ENCODE peak calls at places on chromosomes 16 and 17, in seven cellular contexts. One of them, this sample, is unnamed.

GRCh38 chr16:89413811-89414585 is 76.4 kb downstream of the ANKRD11 start:
- DNase-seq in H1: no peak
- DNase-seq in SK-N-SH: no peak
- DNase-seq in K562: peak; percentile 51
- DNase-seq in Panc1: no peak
- DNase-seq in GM12878: no peak
- DNase-seq in HepG2: no peak
- DNase-seq in this sample: no peak

GRCh38 chr17:7114241-7114874 is at the start of gene ASGR2:
- DNase-seq in H1: no peak
- DNase-seq in SK-N-SH: no peak
- DNase-seq in K562: no peak
- DNase-seq in Panc1: no peak
- DNase-seq in GM12878: no peak
- DNase-seq in HepG2: peak; percentile 98
- DNase-seq in this sample: no peak

GRCh38 chr17:62805234-62805633 is 2.9 kb downstream of the MARCHF10 start:
- DNase-seq in H1: no peak
- DNase-seq in SK-N-SH: no peak
- DNase-seq in K562: no peak
- DNase-seq in Panc1: no peak
- DNase-seq in GM12878: no peak
- DNase-seq in HepG2: no peak
- DNase-seq in this sample: no peak

GRCh38 chr17:13597723-13598347 is 3.9 kb downstream of the HS3ST3A1 start:
- DNase-seq in H1: no peak
- DNase-seq in SK-N-SH: peak; percentile 54
- DNase-seq in K562: no peak
- DNase-seq in Panc1: peak; percentile 28
- DNase-seq in GM12878: no peak
- DNase-seq in HepG2: peak; percentile 45
- DNase-seq in this sample: peak; percentile 27

GRCh38 chr16:83021049-83021448 is 394.3 kb downstream of the CDH13 start:
- DNase-seq in H1: no peak
- DNase-seq in SK-N-SH: no peak
- DNase-seq in K562: no peak
- DNase-seq in Panc1: no peak
- DNase-seq in GM12878: no peak
- DNase-seq in HepG2: no peak
- DNase-seq in this sample: no peak

GRCh38 chr16:72860726-72861562 is 187.0 kb downstream of the ZFHX3 start:
- DNase-seq in H1: no peak
- DNase-seq in SK-N-SH: no peak
- DNase-seq in K562: no peak
- DNase-seq in Panc1: no peak
- DNase-seq in GM12878: no peak
- DNase-seq in HepG2: no peak
- DNase-seq in this sample: no peak

GRCh38 chr17:46811978-46812583 is 6.4 kb downstream of the WNT3 start:
- DNase-seq in H1: no peak
- DNase-seq in SK-N-SH: no peak
- DNase-seq in K562: no peak
- DNase-seq in Panc1: no peak
- DNase-seq in GM12878: no peak
- DNase-seq in HepG2: no peak
- DNase-seq in this sample: no peak

GRCh38 chr16:19330801-19331484 is 45.4 kb downstream of the CLEC19A start:
- DNase-seq in H1: no peak
- DNase-seq in SK-N-SH: no peak
- DNase-seq in K562: no peak
- DNase-seq in Panc1: no peak
- DNase-seq in GM12878: no peak
- DNase-seq in HepG2: peak; percentile 20
- DNase-seq in this sample: peak; percentile 65

GRCh38 chr17:75876190-75876937 is 2.0 kb downstream of the TRIM47 start:
- DNase-seq in H1: peak; percentile 73
- DNase-seq in SK-N-SH: peak; percentile 72
- DNase-seq in K562: no peak
- DNase-seq in Panc1: no peak
- DNase-seq in GM12878: no peak
- DNase-seq in HepG2: peak; percentile 97
- DNase-seq in this sample: peak; percentile 84

GRCh38 chr17:32112416-32112815 is 29.9 kb upstream of the RHOT1 start:
- DNase-seq in H1: peak; percentile 49
- DNase-seq in SK-N-SH: no peak
- DNase-seq in K562: peak; percentile 22
- DNase-seq in Panc1: no peak
- DNase-seq in GM12878: no peak
- DNase-seq in HepG2: no peak
- DNase-seq in this sample: no peak

GRCh38 chr16:6032438-6032837 is 934.8 kb upstream of the EEF2KMT start:
- DNase-seq in H1: no peak
- DNase-seq in SK-N-SH: no peak
- DNase-seq in K562: no peak
- DNase-seq in Panc1: no peak
- DNase-seq in GM12878: no peak
- DNase-seq in HepG2: no peak
- DNase-seq in this sample: no peak

GRCh38 chr16:77951788-77952187 is 70.6 kb upstream of the CLEC3A start:
- DNase-seq in H1: no peak
- DNase-seq in SK-N-SH: peak; percentile 22
- DNase-seq in K562: peak; percentile 23
- DNase-seq in Panc1: peak; percentile 7
- DNase-seq in GM12878: peak; percentile 21
- DNase-seq in HepG2: peak; percentile 50
- DNase-seq in this sample: peak; percentile 18

GRCh38 chr17:9887521-9887920 is 17.6 kb downstream of the RCVRN start:
- DNase-seq in H1: no peak
- DNase-seq in SK-N-SH: no peak
- DNase-seq in K562: no peak
- DNase-seq in Panc1: no peak
- DNase-seq in GM12878: no peak
- DNase-seq in HepG2: no peak
- DNase-seq in this sample: no peak

GRCh38 chr17:15447928-15448579 is 19.4 kb downstream of the CDRT4 start:
- DNase-seq in H1: no peak
- DNase-seq in SK-N-SH: no peak
- DNase-seq in K562: no peak
- DNase-seq in Panc1: no peak
- DNase-seq in GM12878: no peak
- DNase-seq in HepG2: no peak
- DNase-seq in this sample: no peak

GRCh38 chr17:77372444-77373297 is 231.9 kb downstream of the SEC14L1 start:
- DNase-seq in H1: peak; percentile 93
- DNase-seq in SK-N-SH: peak; percentile 98
- DNase-seq in K562: peak; percentile 95
- DNase-seq in Panc1: no peak
- DNase-seq in GM12878: no peak
- DNase-seq in HepG2: peak; percentile 94
- DNase-seq in this sample: no peak

GRCh38 chr17:33949100-33949499 is 306.0 kb upstream of the CCL2 start:
- DNase-seq in H1: peak; percentile 73
- DNase-seq in SK-N-SH: peak; percentile 31
- DNase-seq in K562: peak; percentile 66
- DNase-seq in Panc1: no peak
- DNase-seq in GM12878: no peak
- DNase-seq in HepG2: no peak
- DNase-seq in this sample: no peak

GRCh38 chr16:67993207-67994036 is 5.9 kb downstream of the DPEP2 start:
- DNase-seq in H1: peak; percentile 93
- DNase-seq in SK-N-SH: peak; percentile 96
- DNase-seq in K562: peak; percentile 96
- DNase-seq in Panc1: no peak
- DNase-seq in GM12878: no peak
- DNase-seq in HepG2: peak; percentile 69
- DNase-seq in this sample: peak; percentile 63

GRCh38 chr17:12667299-12667958 is 1.7 kb downstream of the MYOCD start:
- DNase-seq in H1: peak; percentile 52
- DNase-seq in SK-N-SH: peak; percentile 13
- DNase-seq in K562: no peak
- DNase-seq in Panc1: peak; percentile 13
- DNase-seq in GM12878: no peak
- DNase-seq in HepG2: peak; percentile 62
- DNase-seq in this sample: peak; percentile 40

GRCh38 chr17:63984651-63985386 is 12.1 kb upstream of the SCN4A start:
- DNase-seq in H1: no peak
- DNase-seq in SK-N-SH: no peak
- DNase-seq in K562: peak; percentile 51
- DNase-seq in Panc1: no peak
- DNase-seq in GM12878: no peak
- DNase-seq in HepG2: peak; percentile 38
- DNase-seq in this sample: peak; percentile 64

GRCh38 chr16:2078096-2078495 is 30.3 kb downstream of the TSC2 start:
- DNase-seq in H1: no peak
- DNase-seq in SK-N-SH: no peak
- DNase-seq in K562: no peak
- DNase-seq in Panc1: no peak
- DNase-seq in GM12878: no peak
- DNase-seq in HepG2: no peak
- DNase-seq in this sample: no peak
- H3K4me1 ChIP-seq in H1: no peaks in the 10 kb centered on the region
- H3K4me1 ChIP-seq in SK-N-SH: no peaks in the 10 kb centered on the region
- H3K4me1 ChIP-seq in K562: peaks cover 28% of the 10 kb centered on the region
- H3K4me1 ChIP-seq in Panc1: no peaks in the 10 kb centered on the region
- H3K4me1 ChIP-seq in GM12878: no peaks in the 10 kb centered on the region
- H3K4me1 ChIP-seq in HepG2: no peaks in the 10 kb centered on the region
- H3K4me1 ChIP-seq in this sample: no peaks in the 10 kb centered on the region

DNA sequence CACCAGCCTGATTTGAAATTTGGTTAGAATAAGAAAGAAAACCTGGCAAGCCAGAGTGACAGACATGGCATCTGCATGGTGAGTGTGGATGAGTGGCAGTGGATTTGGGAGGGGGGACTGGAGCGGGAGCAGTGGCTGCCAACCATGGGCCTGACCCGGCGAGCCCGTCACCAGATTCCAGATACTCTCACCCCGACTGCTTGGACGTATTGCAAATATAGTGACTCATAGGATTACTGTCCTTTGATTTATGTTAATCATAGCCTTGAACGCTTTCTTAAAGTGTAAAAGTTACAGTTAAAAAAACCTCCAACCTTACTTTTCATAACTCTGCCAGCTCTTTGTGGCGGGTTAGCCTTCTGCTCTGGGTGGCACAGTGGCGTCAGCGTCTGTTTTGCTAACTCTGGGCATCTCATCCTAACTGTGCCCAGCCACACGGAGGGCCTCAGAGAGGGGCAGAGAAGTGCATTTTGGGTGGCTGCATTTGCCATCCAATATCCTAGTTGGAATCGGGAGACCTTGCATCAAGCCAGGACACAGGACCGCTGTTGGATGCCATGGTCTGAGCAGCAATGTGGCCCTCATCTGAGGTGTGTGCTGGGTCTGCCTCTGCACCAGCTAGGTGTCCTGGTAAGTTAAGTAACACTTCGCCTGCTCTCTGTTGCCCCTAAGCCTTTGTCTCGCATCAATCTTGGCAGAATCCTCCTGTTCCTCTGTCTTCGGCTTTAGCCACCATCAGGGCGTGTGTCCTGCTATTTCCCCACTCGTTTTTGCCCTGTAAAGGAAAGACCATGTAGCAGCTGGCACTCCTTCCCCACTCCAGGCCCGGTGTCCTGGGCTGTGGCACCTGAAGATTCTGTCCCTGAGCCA is 26.6 kb upstream of the FOXK2 start:
- DNase-seq in H1: no peak
- DNase-seq in SK-N-SH: peak; percentile 48
- DNase-seq in K562: no peak
- DNase-seq in Panc1: no peak
- DNase-seq in GM12878: no peak
- DNase-seq in HepG2: no peak
- DNase-seq in this sample: no peak
- TF ChIP-seq SIN3A in H1: no peak
- TF ChIP-seq SIN3A in SK-N-SH: no peak
- TF ChIP-seq SIN3A in K562: no peak
- TF ChIP-seq SIN3A in Panc1: no peak
- TF ChIP-seq SIN3A in GM12878: no peak
- TF ChIP-seq SIN3A in HepG2: no peak
- TF ChIP-seq SIN3A in this sample: no peak

DNA sequence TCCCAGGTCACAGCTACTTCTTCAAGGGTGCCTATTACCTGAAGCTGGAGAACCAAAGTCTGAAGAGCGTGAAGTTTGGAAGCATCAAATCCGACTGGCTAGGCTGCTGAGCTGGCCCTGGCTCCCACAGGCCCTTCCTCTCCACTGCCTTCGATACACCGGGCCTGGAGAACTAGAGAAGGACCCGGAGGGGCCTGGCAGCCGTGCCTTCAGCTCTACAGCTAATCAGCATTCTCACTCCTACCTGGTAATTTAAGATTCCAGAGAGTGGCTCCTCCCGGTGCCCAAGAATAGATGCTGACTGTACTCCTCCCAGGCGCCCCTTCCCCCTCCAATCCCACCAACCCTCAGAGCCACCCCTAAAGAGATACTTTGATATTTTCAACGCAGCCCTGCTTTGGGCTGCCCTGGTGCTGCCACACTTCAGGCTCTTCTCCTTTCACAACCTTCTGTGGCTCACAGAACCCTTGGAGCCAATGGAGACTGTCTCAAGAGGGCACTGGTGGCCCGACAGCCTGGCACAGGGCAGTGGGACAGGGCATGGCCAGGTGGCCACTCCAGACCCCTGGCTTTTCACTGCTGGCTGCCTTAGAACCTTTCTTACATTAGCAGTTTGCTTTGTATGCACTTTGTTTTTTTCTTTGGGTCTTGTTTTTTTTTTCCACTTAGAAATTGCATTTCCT is 3.4 kb upstream of the LPCAT2 start:
- DNase-seq in H1: no peak
- DNase-seq in SK-N-SH: no peak
- DNase-seq in K562: no peak
- DNase-seq in Panc1: no peak
- DNase-seq in GM12878: no peak
- DNase-seq in HepG2: no peak
- DNase-seq in this sample: no peak
- H3K4me1 ChIP-seq in H1: no peaks in the 10 kb centered on the region
- H3K4me1 ChIP-seq in SK-N-SH: peaks cover 36% of the 10 kb centered on the region
- H3K4me1 ChIP-seq in K562: peaks cover 14% of the 10 kb centered on the region
- H3K4me1 ChIP-seq in Panc1: peaks cover 44% of the 10 kb centered on the region
- H3K4me1 ChIP-seq in GM12878: no peaks in the 10 kb centered on the region
- H3K4me1 ChIP-seq in HepG2: peaks cover 55% of the 10 kb centered on the region
- H3K4me1 ChIP-seq in this sample: peaks cover 22% of the 10 kb centered on the region

GRCh38 chr17:81942167-81942553 is 4.9 kb downstream of the MYADML2 start:
- DNase-seq in H1: no peak
- DNase-seq in SK-N-SH: no peak
- DNase-seq in K562: no peak
- DNase-seq in Panc1: no peak
- DNase-seq in GM12878: no peak
- DNase-seq in HepG2: no peak
- DNase-seq in this sample: no peak

GRCh38 chr17:81939218-81939617 is 2.1 kb upstream of the PYCR1 start:
- DNase-seq in H1: no peak
- DNase-seq in SK-N-SH: no peak
- DNase-seq in K562: no peak
- DNase-seq in Panc1: no peak
- DNase-seq in GM12878: no peak
- DNase-seq in HepG2: no peak
- DNase-seq in this sample: no peak

GRCh38 chr17:81940538-81941483 is 3.7 kb upstream of the PYCR1 start:
- DNase-seq in H1: no peak
- DNase-seq in SK-N-SH: no peak
- DNase-seq in K562: no peak
- DNase-seq in Panc1: no peak
- DNase-seq in GM12878: no peak
- DNase-seq in HepG2: no peak
- DNase-seq in this sample: no peak

GRCh38 chr17:81939881-81940385 is 2.8 kb upstream of the PYCR1 start:
- DNase-seq in H1: no peak
- DNase-seq in SK-N-SH: no peak
- DNase-seq in K562: no peak
- DNase-seq in Panc1: no peak
- DNase-seq in GM12878: no peak
- DNase-seq in HepG2: no peak
- DNase-seq in this sample: no peak

GRCh38 chr17:81941484-81942166 is 4.5 kb upstream of the PYCR1 start:
- DNase-seq in H1: no peak
- DNase-seq in SK-N-SH: no peak
- DNase-seq in K562: no peak
- DNase-seq in Panc1: no peak
- DNase-seq in GM12878: no peak
- DNase-seq in HepG2: no peak
- DNase-seq in this sample: no peak
- TF ChIP-seq SIN3A in H1: peak; percentile 36
- TF ChIP-seq SIN3A in SK-N-SH: no peak
- TF ChIP-seq SIN3A in K562: no peak
- TF ChIP-seq SIN3A in Panc1: no peak
- TF ChIP-seq SIN3A in GM12878: no peak
- TF ChIP-seq SIN3A in HepG2: no peak
- TF ChIP-seq SIN3A in this sample: no peak

This sample was measured in HCT116.